ENCODE peak calls at places on chromosomes 6 and 20, in four cellular contexts. One of them, this sample, is unnamed.

GRCh38 chr6:6713660-6714446 is 125.3 kb downstream of the LY86 start:
- DNase-seq in AG10803: peak
- DNase-seq in neuronal stem cell: no peak
- DNase-seq in head of caudate nucleus: no peak
- DNase-seq in this sample: peak

GRCh38 chr6:108200631-108201030 is 34.8 kb downstream of the NR2E1 start:
- DNase-seq in AG10803: no peak
- DNase-seq in neuronal stem cell: no peak
- DNase-seq in head of caudate nucleus: no peak
- DNase-seq in this sample: peak

GRCh38 chr20:32189691-32190607 is 17.6 kb downstream of the PLAGL2 start:
- DNase-seq in AG10803: peak
- DNase-seq in neuronal stem cell: peak
- DNase-seq in head of caudate nucleus: peak
- DNase-seq in this sample: no peak

GRCh38 chr6:113596907-113597583 is 260.1 kb upstream of the MARCKS start:
- DNase-seq in AG10803: peak
- DNase-seq in neuronal stem cell: no peak
- DNase-seq in head of caudate nucleus: no peak
- DNase-seq in this sample: peak

GRCh38 chr20:46293084-46293483 is 15.2 kb downstream of the CDH22 start:
- DNase-seq in AG10803: peak
- DNase-seq in neuronal stem cell: peak
- DNase-seq in head of caudate nucleus: no peak
- DNase-seq in this sample: peak

GRCh38 chr6:123565529-123565928 is 71.2 kb downstream of the TRDN start:
- DNase-seq in AG10803: no peak
- DNase-seq in neuronal stem cell: no peak
- DNase-seq in head of caudate nucleus: no peak
- DNase-seq in this sample: no peak

GRCh38 chr6:33000053-33000452 is 9.3 kb downstream of the HLA-DOA start:
- DNase-seq in AG10803: no peak
- DNase-seq in neuronal stem cell: peak
- DNase-seq in head of caudate nucleus: no peak
- DNase-seq in this sample: no peak

GRCh38 chr20:37209661-37210314 is 30.4 kb upstream of the MROH8 start:
- DNase-seq in AG10803: no peak
- DNase-seq in neuronal stem cell: no peak
- DNase-seq in head of caudate nucleus: no peak
- DNase-seq in this sample: no peak

GRCh38 chr6:142152731-142153130 is 5.7 kb downstream of the VTA1 start:
- DNase-seq in AG10803: peak
- DNase-seq in neuronal stem cell: no peak
- DNase-seq in head of caudate nucleus: no peak
- DNase-seq in this sample: peak

GRCh38 chr20:14432597-14432996 is 95.2 kb upstream of the FLRT3 start:
- DNase-seq in AG10803: no peak
- DNase-seq in neuronal stem cell: no peak
- DNase-seq in head of caudate nucleus: no peak
- DNase-seq in this sample: no peak

GRCh38 chr6:31401403-31401802 is 2.0 kb upstream of the MICA start:
- DNase-seq in AG10803: peak
- DNase-seq in neuronal stem cell: no peak
- DNase-seq in head of caudate nucleus: no peak
- DNase-seq in this sample: peak

GRCh38 chr6:100620085-100620484 is 155.4 kb upstream of the SIM1 start:
- DNase-seq in AG10803: peak
- DNase-seq in neuronal stem cell: no peak
- DNase-seq in head of caudate nucleus: no peak
- DNase-seq in this sample: peak

GRCh38 chr20:40438161-40438835 is 250.7 kb downstream of the MAFB start:
- DNase-seq in AG10803: peak
- DNase-seq in neuronal stem cell: no peak
- DNase-seq in head of caudate nucleus: no peak
- DNase-seq in this sample: peak

GRCh38 chr20:61664741-61665320 is 400.9 kb downstream of the TAF4 start:
- DNase-seq in AG10803: peak
- DNase-seq in neuronal stem cell: no peak
- DNase-seq in head of caudate nucleus: peak
- DNase-seq in this sample: no peak

GRCh38 chr20:63134201-63134612 is 81.7 kb downstream of the YTHDF1 start:
- DNase-seq in AG10803: no peak
- DNase-seq in neuronal stem cell: no peak
- DNase-seq in head of caudate nucleus: no peak
- DNase-seq in this sample: no peak

GRCh38 chr6:27176096-27176495 is 71.4 kb upstream of the PRSS16 start:
- DNase-seq in AG10803: peak
- DNase-seq in neuronal stem cell: no peak
- DNase-seq in head of caudate nucleus: no peak
- DNase-seq in this sample: peak

GRCh38 chr6:81797594-81797993 is 45.1 kb upstream of the TENT5A start:
- DNase-seq in AG10803: no peak
- DNase-seq in neuronal stem cell: no peak
- DNase-seq in head of caudate nucleus: no peak
- DNase-seq in this sample: no peak

GRCh38 chr6:157036245-157036681 is 259.1 kb downstream of the ARID1B start:
- DNase-seq in AG10803: peak
- DNase-seq in neuronal stem cell: no peak
- DNase-seq in head of caudate nucleus: peak
- DNase-seq in this sample: no peak

GRCh38 chr20:45008521-45009049 is 42.3 kb downstream of the STK4 start:
- DNase-seq in AG10803: peak
- DNase-seq in neuronal stem cell: no peak
- DNase-seq in head of caudate nucleus: no peak
- DNase-seq in this sample: no peak

GRCh38 chr20:7195704-7196103 is 428.2 kb downstream of the BMP2 start:
- DNase-seq in AG10803: peak
- DNase-seq in neuronal stem cell: no peak
- DNase-seq in head of caudate nucleus: no peak
- DNase-seq in this sample: peak

GRCh38 chr6:181049-181654 is 111.1 kb upstream of the DUSP22 start:
- DNase-seq in AG10803: no peak
- DNase-seq in neuronal stem cell: no peak
- DNase-seq in head of caudate nucleus: no peak
- DNase-seq in this sample: no peak

GRCh38 chr6:158040051-158040803 is 58.6 kb downstream of the SYNJ2 start:
- DNase-seq in AG10803: peak
- DNase-seq in neuronal stem cell: no peak
- DNase-seq in head of caudate nucleus: no peak
- DNase-seq in this sample: peak

GRCh38 chr6:157045831-157046454 is 268.8 kb downstream of the ARID1B start:
- DNase-seq in AG10803: peak
- DNase-seq in neuronal stem cell: no peak
- DNase-seq in head of caudate nucleus: no peak
- DNase-seq in this sample: peak

GRCh38 chr20:62313021-62313420 is 10.2 kb downstream of the ADRM1 start:
- DNase-seq in AG10803: no peak
- DNase-seq in neuronal stem cell: no peak
- DNase-seq in head of caudate nucleus: no peak
- DNase-seq in this sample: no peak

GRCh38 chr20:61748376-61748775 is 317.3 kb downstream of the TAF4 start:
- DNase-seq in AG10803: peak
- DNase-seq in neuronal stem cell: no peak
- DNase-seq in head of caudate nucleus: no peak
- DNase-seq in this sample: no peak

GRCh38 chr6:35757461-35758123 is 18.8 kb upstream of the CLPSL2 start:
- DNase-seq in AG10803: peak
- DNase-seq in neuronal stem cell: no peak
- DNase-seq in head of caudate nucleus: no peak
- DNase-seq in this sample: peak

GRCh38 chr20:4645621-4646020 is 76.1 kb upstream of the PRND start:
- DNase-seq in AG10803: no peak
- DNase-seq in neuronal stem cell: no peak
- DNase-seq in head of caudate nucleus: no peak
- DNase-seq in this sample: no peak

GRCh38 chr6:15911753-15912504 is 217.0 kb upstream of the MYLIP start:
- DNase-seq in AG10803: no peak
- DNase-seq in neuronal stem cell: no peak
- DNase-seq in head of caudate nucleus: no peak
- DNase-seq in this sample: no peak

GRCh38 chr6:17204548-17204947 is 76.6 kb upstream of the RBM24 start:
- DNase-seq in AG10803: no peak
- DNase-seq in neuronal stem cell: no peak
- DNase-seq in head of caudate nucleus: no peak
- DNase-seq in this sample: no peak

GRCh38 chr20:62018437-62019143 is 47.1 kb downstream of the TAF4 start:
- DNase-seq in AG10803: no peak
- DNase-seq in neuronal stem cell: no peak
- DNase-seq in head of caudate nucleus: no peak
- DNase-seq in this sample: no peak

GRCh38 chr6:139330271-139330670 is 38.5 kb upstream of the TXLNB start:
- DNase-seq in AG10803: peak
- DNase-seq in neuronal stem cell: no peak
- DNase-seq in head of caudate nucleus: no peak
- DNase-seq in this sample: no peak

GRCh38 chr6:7723041-7723447 is 2.9 kb upstream of the BMP6 start:
- DNase-seq in AG10803: peak
- DNase-seq in neuronal stem cell: peak
- DNase-seq in head of caudate nucleus: peak
- DNase-seq in this sample: peak

GRCh38 chr20:49207071-49207470 is 12.1 kb upstream of the DDX27 start:
- DNase-seq in AG10803: no peak
- DNase-seq in neuronal stem cell: no peak
- DNase-seq in head of caudate nucleus: no peak
- DNase-seq in this sample: no peak

GRCh38 chr20:54199721-54200176 is 8.1 kb upstream of the PFDN4 start:
- DNase-seq in AG10803: peak
- DNase-seq in neuronal stem cell: peak
- DNase-seq in head of caudate nucleus: peak
- DNase-seq in this sample: peak

GRCh38 chr6:111427341-111428116 is 55.5 kb downstream of the REV3L start:
- DNase-seq in AG10803: peak
- DNase-seq in neuronal stem cell: no peak
- DNase-seq in head of caudate nucleus: no peak
- DNase-seq in this sample: peak

GRCh38 chr6:111764238-111765182 is 108.7 kb downstream of the FYN start:
- DNase-seq in AG10803: no peak
- DNase-seq in neuronal stem cell: no peak
- DNase-seq in head of caudate nucleus: no peak
- DNase-seq in this sample: peak

GRCh38 chr20:47318596-47319516 is 37.6 kb downstream of the ZMYND8 start:
- DNase-seq in AG10803: peak
- DNase-seq in neuronal stem cell: no peak
- DNase-seq in head of caudate nucleus: peak
- DNase-seq in this sample: peak

GRCh38 chr20:1877604-1878195 is 17.5 kb upstream of the SIRPA start:
- DNase-seq in AG10803: no peak
- DNase-seq in neuronal stem cell: no peak
- DNase-seq in head of caudate nucleus: peak
- DNase-seq in this sample: no peak

GRCh38 chr20:41391587-41392001 is 25.0 kb upstream of the EMILIN3 start:
- DNase-seq in AG10803: no peak
- DNase-seq in neuronal stem cell: no peak
- DNase-seq in head of caudate nucleus: no peak
- DNase-seq in this sample: no peak